ENCODE peak calls at places on chromosomes 13 and 19, in eight cellular contexts. D, G, M, T, Y, V, A and F are unnamed samples.

GRCh38 chr19:40750035-40750284 is 317 bp downstream of the ACTMAP start:
- DNase-seq in D (no peak), G (no peak), M (no peak), T (no peak), Y (no peak), V (no peak), A (no peak), F (no peak)

GRCh38 chr13:73556902-73557301 is 498.1 kb downstream of the KLF5 start:
- DNase-seq in D (no peak), G (no peak), M (no peak), T (no peak), Y (no peak), V (no peak), A (no peak), F (no peak)

GRCh38 chr19:49231804-49232203 is 74.2 kb downstream of the TRPM4 start:
- DNase-seq in D (no peak), G (no peak), M (no peak), T (no peak), Y (no peak), V (no peak), A (no peak), F (no peak)

GRCh38 chr19:18519962-18520847 is 1.7 kb downstream of the ELL start:
- DNase-seq in D (peak; percentile 85), G (peak; percentile 83), M (no peak), T (peak; percentile 72), Y (no peak), V (no peak), A (peak; percentile 34), F (no peak)

GRCh38 chr13:20424559-20424852 is 101.2 kb downstream of the CRYL1 start:
- DNase-seq in D (no peak), G (no peak), M (no peak), T (no peak), Y (no peak), V (no peak), A (no peak), F (no peak)

GRCh38 chr19:38004505-38005223 is 97.7 kb downstream of the SIPA1L3 start:
- DNase-seq in D (peak; percentile 97), G (peak; percentile 92), M (peak; percentile 81), T (peak; percentile 78), Y (no peak), V (peak; percentile 90), A (peak; percentile 95), F (peak; percentile 76)

GRCh38 chr19:40549007-40549708 is 27.5 kb upstream of the SHKBP1 start:
- DNase-seq in D (peak; percentile 42), G (no peak), M (peak; percentile 78), T (peak; percentile 56), Y (peak; percentile 73), V (no peak), A (no peak), F (peak; percentile 20)

GRCh38 chr13:113845723-113846638 is 17.9 kb downstream of the GAS6 start:
- DNase-seq in D (no peak), G (no peak), M (no peak), T (peak; percentile 8), Y (no peak), V (no peak), A (no peak), F (no peak)

GRCh38 chr13:58883405-58883804 is 1251.9 kb downstream of the PCDH17 start:
- DNase-seq in D (no peak), G (no peak), M (no peak), T (no peak), Y (no peak), V (no peak), A (no peak), F (no peak)

GRCh38 chr13:100674363-100674847 is at the start of gene TMTC4:
- DNase-seq in D (no peak), G (no peak), M (no peak), T (no peak), Y (no peak), V (no peak), A (no peak), F (no peak)

GRCh38 chr13:24308068-24308445 is 1.3 kb upstream of the C1QTNF9 start:
- DNase-seq in D (no peak), G (no peak), M (no peak), T (no peak), Y (no peak), V (no peak), A (no peak), F (no peak)

GRCh38 chr19:3801412-3802096 is 15.4 kb upstream of the MATK start:
- DNase-seq in D (no peak), G (no peak), M (peak; percentile 66), T (no peak), Y (no peak), V (no peak), A (no peak), F (no peak)

GRCh38 chr19:48108997-48109782 is 1.4 kb downstream of the PLA2G4C start:
- DNase-seq in D (no peak), G (no peak), M (no peak), T (no peak), Y (no peak), V (no peak), A (no peak), F (no peak)

GRCh38 chr19:40754611-40755247 is 3.7 kb downstream of the SNRPA start:
- DNase-seq in D (no peak), G (no peak), M (no peak), T (no peak), Y (no peak), V (no peak), A (no peak), F (no peak)

GRCh38 chr19:9909251-9909650 is 27.1 kb downstream of the OLFM2 start:
- DNase-seq in D (no peak), G (no peak), M (no peak), T (no peak), Y (no peak), V (no peak), A (no peak), F (no peak)

GRCh38 chr13:59034198-59034597 is 1129.5 kb downstream of the DIAPH3 start:
- DNase-seq in D (no peak), G (no peak), M (no peak), T (no peak), Y (no peak), V (no peak), A (no peak), F (no peak)

GRCh38 chr13:105572401-105572800 is 963.1 kb downstream of the EFNB2 start:
- DNase-seq in D (no peak), G (peak; percentile 18), M (no peak), T (no peak), Y (no peak), V (no peak), A (no peak), F (peak; percentile 55)
- TF ChIP-seq CTCF in D (no peak), G (no peak), M (no peak), T (no peak), Y (no peak), V (no peak), A (no peak), F (no peak)

GRCh38 chr19:16188521-16188920 is 3.3 kb downstream of the FAM32A start:
- DNase-seq in D (no peak), G (no peak), M (peak; percentile 14), T (no peak), Y (no peak), V (no peak), A (no peak), F (no peak)
- TF ChIP-seq CTCF in D (no peak), G (no peak), M (no peak), T (no peak), Y (no peak), V (no peak), A (no peak), F (no peak)

GRCh38 chr13:106089251-106089940 is 446.1 kb downstream of the EFNB2 start:
- DNase-seq in D (no peak), G (no peak), M (no peak), T (no peak), Y (no peak), V (no peak), A (no peak), F (no peak)

GRCh38 chr13:106088094-106088493 is 447.4 kb downstream of the EFNB2 start:
- DNase-seq in D (no peak), G (peak; percentile 73), M (no peak), T (no peak), Y (no peak), V (no peak), A (no peak), F (no peak)

GRCh38 chr13:106087201-106087600 is 448.3 kb downstream of the EFNB2 start:
- DNase-seq in D (no peak), G (no peak), M (no peak), T (no peak), Y (no peak), V (no peak), A (no peak), F (no peak)

GRCh38 chr13:106078191-106078590 is 457.3 kb downstream of the EFNB2 start:
- DNase-seq in D (no peak), G (no peak), M (no peak), T (no peak), Y (no peak), V (no peak), A (no peak), F (peak; percentile 3)

GRCh38 chr13:106083620-106084350 is 451.7 kb downstream of the EFNB2 start:
- DNase-seq in D (peak; percentile 86), G (peak; percentile 41), M (no peak), T (no peak), Y (no peak), V (no peak), A (no peak), F (no peak)
- TF ChIP-seq CTCF in D (peak; percentile 77), G (peak; percentile 94), M (peak; percentile 65), T (peak; percentile 23), Y (peak; percentile 78), V (peak; percentile 70), A (peak; percentile 77), F (peak; percentile 77)

DNA sequence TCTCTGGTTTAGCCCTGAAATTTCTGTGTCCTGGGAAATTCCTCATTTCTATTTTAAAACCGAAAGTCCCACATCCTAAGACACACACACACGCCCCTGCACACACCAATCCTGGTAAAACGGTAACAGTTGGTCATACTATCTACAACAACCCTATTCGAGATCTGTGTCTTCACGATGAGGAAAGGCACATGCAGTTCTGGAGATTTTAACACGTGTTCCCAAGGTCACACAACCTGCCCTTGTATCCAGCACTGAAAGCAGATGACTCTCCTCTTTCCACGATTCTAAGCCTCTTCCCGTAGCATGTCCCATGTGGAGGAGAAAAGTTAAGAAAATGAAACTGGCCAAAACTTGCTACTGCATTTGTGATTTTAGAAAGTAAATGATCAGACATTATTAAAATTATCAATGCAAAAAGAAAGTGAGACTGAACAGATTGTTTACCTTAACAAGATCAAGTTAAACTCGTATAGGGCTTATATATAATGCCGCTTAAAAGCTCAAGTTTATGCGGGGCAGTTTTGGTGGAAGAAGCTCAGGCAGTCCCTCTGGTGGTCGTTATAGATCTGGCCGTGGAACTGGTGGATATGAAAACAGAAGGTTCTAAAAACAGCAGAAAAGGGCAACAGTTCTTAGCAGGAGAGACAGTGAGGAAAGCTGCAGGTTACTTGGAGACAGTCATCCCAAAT is 32.7 kb downstream of the VSTM1 start:
- DNase-seq in D (peak; percentile 29), G (no peak), M (no peak), T (no peak), Y (no peak), V (no peak), A (no peak), F (no peak)
- TF ChIP-seq CTCF in D (peak; percentile 34), G (peak; percentile 28), M (peak; percentile 26), T (no peak), Y (peak; percentile 58), V (peak; percentile 61), A (peak; percentile 70), F (peak; percentile 58)